ENCODE peak calls at places on chromosomes 12 and 14, in nine cellular contexts. One of them, this sample, is unnamed.

GRCh38 chr14:71321556-71322315 is 414.5 kb downstream of the PCNX1 start:
- DNase-seq in mucosa of descending colon: no peak
- DNase-seq in transverse colon: no peak
- DNase-seq in ascending aorta: no peak
- DNase-seq in fibroblast of lung: peak; percentile 45
- DNase-seq in kidney epithelial cell: peak; percentile 44
- DNase-seq in kidney: no peak
- DNase-seq in psoas muscle: no peak
- DNase-seq in endothelial cell of umbilical vein: peak; percentile 62
- DNase-seq in this sample: peak; percentile 92

GRCh38 chr12:124566181-124567034 is 1.0 kb downstream of the NCOR2 start:
- DNase-seq in mucosa of descending colon: peak; percentile 91
- DNase-seq in transverse colon: peak; percentile 89
- DNase-seq in ascending aorta: peak; percentile 63
- DNase-seq in fibroblast of lung: peak; percentile 64
- DNase-seq in kidney epithelial cell: no peak
- DNase-seq in kidney: peak; percentile 96
- DNase-seq in psoas muscle: peak; percentile 86
- DNase-seq in endothelial cell of umbilical vein: peak; percentile 76
- DNase-seq in this sample: peak; percentile 55

GRCh38 chr12:3515506-3515905 is 24.5 kb downstream of the PRMT8 start:
- DNase-seq in mucosa of descending colon: no peak
- DNase-seq in transverse colon: no peak
- DNase-seq in ascending aorta: no peak
- DNase-seq in fibroblast of lung: no peak
- DNase-seq in kidney epithelial cell: no peak
- DNase-seq in kidney: no peak
- DNase-seq in psoas muscle: no peak
- DNase-seq in endothelial cell of umbilical vein: no peak
- DNase-seq in this sample: no peak

GRCh38 chr14:28264306-28264705 is 502.3 kb upstream of the FOXG1 start:
- DNase-seq in mucosa of descending colon: no peak
- DNase-seq in transverse colon: no peak
- DNase-seq in ascending aorta: no peak
- DNase-seq in fibroblast of lung: no peak
- DNase-seq in kidney epithelial cell: no peak
- DNase-seq in kidney: no peak
- DNase-seq in psoas muscle: no peak
- DNase-seq in endothelial cell of umbilical vein: no peak
- DNase-seq in this sample: no peak

GRCh38 chr12:107091381-107091780 is 2.0 kb downstream of the CRY1 start:
- DNase-seq in mucosa of descending colon: no peak
- DNase-seq in transverse colon: no peak
- DNase-seq in ascending aorta: no peak
- DNase-seq in fibroblast of lung: peak; percentile 76
- DNase-seq in kidney epithelial cell: no peak
- DNase-seq in kidney: no peak
- DNase-seq in psoas muscle: no peak
- DNase-seq in endothelial cell of umbilical vein: peak; percentile 67
- DNase-seq in this sample: peak; percentile 77

GRCh38 chr12:15796493-15797141 is 7.4 kb upstream of the EPS8 start:
- DNase-seq in mucosa of descending colon: no peak
- DNase-seq in transverse colon: no peak
- DNase-seq in ascending aorta: no peak
- DNase-seq in fibroblast of lung: no peak
- DNase-seq in kidney epithelial cell: no peak
- DNase-seq in kidney: peak; percentile 44
- DNase-seq in psoas muscle: no peak
- DNase-seq in endothelial cell of umbilical vein: peak; percentile 27
- DNase-seq in this sample: peak; percentile 79

GRCh38 chr12:1920971-1921370 is 2.5 kb upstream of the CACNA2D4 start:
- DNase-seq in mucosa of descending colon: no peak
- DNase-seq in transverse colon: no peak
- DNase-seq in ascending aorta: no peak
- DNase-seq in fibroblast of lung: no peak
- DNase-seq in kidney epithelial cell: no peak
- DNase-seq in kidney: no peak
- DNase-seq in psoas muscle: no peak
- DNase-seq in endothelial cell of umbilical vein: no peak
- DNase-seq in this sample: no peak

GRCh38 chr12:88897723-88898122 is 317.5 kb upstream of the KITLG start:
- DNase-seq in mucosa of descending colon: no peak
- DNase-seq in transverse colon: no peak
- DNase-seq in ascending aorta: no peak
- DNase-seq in fibroblast of lung: peak; percentile 31
- DNase-seq in kidney epithelial cell: peak; percentile 21
- DNase-seq in kidney: no peak
- DNase-seq in psoas muscle: no peak
- DNase-seq in endothelial cell of umbilical vein: peak; percentile 95
- DNase-seq in this sample: peak; percentile 38

GRCh38 chr12:82817368-82817767 is 130.7 kb downstream of the TMTC2 start:
- DNase-seq in mucosa of descending colon: no peak
- DNase-seq in transverse colon: no peak
- DNase-seq in ascending aorta: no peak
- DNase-seq in fibroblast of lung: no peak
- DNase-seq in kidney epithelial cell: no peak
- DNase-seq in kidney: no peak
- DNase-seq in psoas muscle: no peak
- DNase-seq in endothelial cell of umbilical vein: peak; percentile 35
- DNase-seq in this sample: peak; percentile 44

GRCh38 chr14:60650382-60650961 is 1.2 kb upstream of the SIX1 start:
- DNase-seq in mucosa of descending colon: no peak
- DNase-seq in transverse colon: no peak
- DNase-seq in ascending aorta: no peak
- DNase-seq in fibroblast of lung: peak; percentile 47
- DNase-seq in kidney epithelial cell: no peak
- DNase-seq in kidney: no peak
- DNase-seq in psoas muscle: no peak
- DNase-seq in endothelial cell of umbilical vein: no peak
- DNase-seq in this sample: peak; percentile 22

GRCh38 chr14:85437143-85437542 is 92.8 kb upstream of the FLRT2 start:
- DNase-seq in mucosa of descending colon: no peak
- DNase-seq in transverse colon: no peak
- DNase-seq in ascending aorta: no peak
- DNase-seq in fibroblast of lung: no peak
- DNase-seq in kidney epithelial cell: peak; percentile 86
- DNase-seq in kidney: no peak
- DNase-seq in psoas muscle: no peak
- DNase-seq in endothelial cell of umbilical vein: peak; percentile 54
- DNase-seq in this sample: peak; percentile 99

GRCh38 chr12:103312742-103313354 is 182.9 kb downstream of the C12orf42 start:
- DNase-seq in mucosa of descending colon: no peak
- DNase-seq in transverse colon: no peak
- DNase-seq in ascending aorta: no peak
- DNase-seq in fibroblast of lung: no peak
- DNase-seq in kidney epithelial cell: no peak
- DNase-seq in kidney: no peak
- DNase-seq in psoas muscle: no peak
- DNase-seq in endothelial cell of umbilical vein: no peak
- DNase-seq in this sample: no peak

GRCh38 chr12:103310871-103311270 is 184.9 kb downstream of the C12orf42 start:
- DNase-seq in mucosa of descending colon: no peak
- DNase-seq in transverse colon: no peak
- DNase-seq in ascending aorta: no peak
- DNase-seq in fibroblast of lung: no peak
- DNase-seq in kidney epithelial cell: no peak
- DNase-seq in kidney: no peak
- DNase-seq in psoas muscle: no peak
- DNase-seq in endothelial cell of umbilical vein: no peak
- DNase-seq in this sample: no peak

GRCh38 chr12:103313894-103314293 is 181.9 kb downstream of the C12orf42 start:
- DNase-seq in mucosa of descending colon: no peak
- DNase-seq in transverse colon: no peak
- DNase-seq in ascending aorta: no peak
- DNase-seq in fibroblast of lung: no peak
- DNase-seq in kidney epithelial cell: no peak
- DNase-seq in kidney: no peak
- DNase-seq in psoas muscle: no peak
- DNase-seq in endothelial cell of umbilical vein: no peak
- DNase-seq in this sample: no peak

DNA sequence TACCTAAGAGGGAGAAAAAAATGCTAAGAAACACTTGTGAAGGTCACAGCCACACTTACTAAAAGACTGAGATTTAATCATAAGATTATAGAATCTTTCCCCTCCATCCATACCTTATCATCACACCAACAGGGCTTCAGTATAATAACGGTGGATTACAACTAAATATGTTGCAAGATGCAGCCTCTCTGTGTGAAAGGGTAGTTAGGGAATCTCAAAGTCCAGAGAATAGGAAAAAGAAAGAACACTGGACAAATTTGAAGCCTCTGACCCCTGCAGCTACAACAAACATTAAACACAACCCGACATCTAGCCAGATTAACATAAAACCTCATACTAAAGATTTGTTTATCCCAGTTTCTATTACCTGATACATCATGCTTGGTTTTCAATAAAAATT is 181.0 kb downstream of the C12orf42 start:
- DNase-seq in mucosa of descending colon: no peak
- DNase-seq in transverse colon: no peak
- DNase-seq in ascending aorta: no peak
- DNase-seq in fibroblast of lung: no peak
- DNase-seq in kidney epithelial cell: no peak
- DNase-seq in kidney: no peak
- DNase-seq in psoas muscle: no peak
- DNase-seq in endothelial cell of umbilical vein: no peak
- DNase-seq in this sample: no peak
- H3K4me3 ChIP-seq in mucosa of descending colon: no peak overlapping the region
- H3K4me3 ChIP-seq in transverse colon: no peak overlapping the region
- H3K4me3 ChIP-seq in ascending aorta: no peak overlapping the region
- H3K4me3 ChIP-seq in fibroblast of lung: no peak overlapping the region
- H3K4me3 ChIP-seq in kidney epithelial cell: no peak overlapping the region
- H3K4me3 ChIP-seq in kidney: no peak overlapping the region
- H3K4me3 ChIP-seq in psoas muscle: no peak overlapping the region
- H3K4me3 ChIP-seq in endothelial cell of umbilical vein: no peak overlapping the region
- H3K4me3 ChIP-seq in this sample: no peak overlapping the region

GRCh38 chr12:19183121-19183838 is 53.7 kb downstream of the PLEKHA5 start:
- DNase-seq in mucosa of descending colon: no peak
- DNase-seq in transverse colon: no peak
- DNase-seq in ascending aorta: no peak
- DNase-seq in fibroblast of lung: peak; percentile 55
- DNase-seq in kidney epithelial cell: no peak
- DNase-seq in kidney: no peak
- DNase-seq in psoas muscle: no peak
- DNase-seq in endothelial cell of umbilical vein: no peak
- DNase-seq in this sample: no peak
- TF ChIP-seq CTCF in mucosa of descending colon: no peak
- TF ChIP-seq CTCF in transverse colon: peak; percentile 8
- TF ChIP-seq CTCF in ascending aorta: no peak
- TF ChIP-seq CTCF in fibroblast of lung: peak; percentile 55
- TF ChIP-seq CTCF in kidney epithelial cell: peak; percentile 15
- TF ChIP-seq CTCF in kidney: peak; percentile 15
- TF ChIP-seq CTCF in psoas muscle: no peak
- TF ChIP-seq CTCF in endothelial cell of umbilical vein: no peak
- TF ChIP-seq CTCF in this sample: no peak

DNA sequence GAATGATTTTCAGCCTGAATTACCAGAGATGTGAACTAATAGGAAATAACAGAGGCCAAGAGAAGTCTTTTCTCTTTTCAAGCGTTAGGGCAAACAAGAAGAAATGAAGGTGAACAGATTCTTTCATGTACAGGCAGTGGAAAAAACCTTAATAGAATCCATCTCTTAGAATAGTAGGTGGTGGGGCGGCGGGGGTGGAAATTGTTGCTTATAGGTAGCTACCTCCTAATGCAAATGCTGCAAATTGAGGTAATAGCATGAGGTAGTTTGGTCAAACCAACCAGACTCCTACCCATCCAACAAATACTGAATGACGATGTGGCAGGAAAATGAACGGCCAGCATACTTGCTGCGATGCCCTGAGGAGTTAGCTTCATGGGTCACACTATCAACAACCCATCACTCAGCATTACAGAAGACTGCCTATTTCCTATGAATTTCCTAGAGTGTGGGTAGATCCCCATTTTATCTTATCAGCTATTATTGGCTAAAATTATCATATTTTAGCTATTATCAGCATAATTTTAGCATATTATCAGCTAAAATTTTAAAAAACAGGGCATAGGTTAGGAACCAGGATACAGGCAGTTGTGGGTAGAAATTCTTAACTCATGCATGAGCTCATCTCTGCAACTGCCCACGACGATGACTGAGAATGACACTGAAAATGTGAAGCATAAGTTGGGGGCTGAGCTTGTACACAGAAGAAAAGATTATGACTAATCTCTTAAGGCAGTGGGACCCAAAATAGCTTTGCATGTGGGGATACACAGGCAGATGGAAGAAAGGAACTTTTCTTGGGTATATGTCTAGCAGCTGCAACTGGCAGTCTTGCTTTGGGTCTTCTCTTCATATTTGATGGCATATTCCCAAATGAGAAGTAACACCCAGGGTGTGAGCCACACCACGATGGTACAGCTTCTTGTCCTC is 68.7 kb downstream of the NIN start:
- DNase-seq in mucosa of descending colon: no peak
- DNase-seq in transverse colon: no peak
- DNase-seq in ascending aorta: no peak
- DNase-seq in fibroblast of lung: peak; percentile 60
- DNase-seq in kidney epithelial cell: no peak
- DNase-seq in kidney: no peak
- DNase-seq in psoas muscle: no peak
- DNase-seq in endothelial cell of umbilical vein: no peak
- DNase-seq in this sample: peak; percentile 75
- H3K36me3 ChIP-seq in mucosa of descending colon: no peaks in the 10 kb centered on the region
- H3K36me3 ChIP-seq in transverse colon: peaks cover 28% of the 10 kb centered on the region
- H3K36me3 ChIP-seq in ascending aorta: peaks cover 42% of the 10 kb centered on the region
- H3K36me3 ChIP-seq in fibroblast of lung: peaks cover 17% of the 10 kb centered on the region
- H3K36me3 ChIP-seq in kidney epithelial cell: peaks cover 3% of the 10 kb centered on the region
- H3K36me3 ChIP-seq in kidney: peaks cover 19% of the 10 kb centered on the region
- H3K36me3 ChIP-seq in psoas muscle: peaks cover 99% of the 10 kb centered on the region
- H3K36me3 ChIP-seq in endothelial cell of umbilical vein: peaks cover 25% of the 10 kb centered on the region
- H3K36me3 ChIP-seq in this sample: peaks cover 15% of the 10 kb centered on the region

DNA sequence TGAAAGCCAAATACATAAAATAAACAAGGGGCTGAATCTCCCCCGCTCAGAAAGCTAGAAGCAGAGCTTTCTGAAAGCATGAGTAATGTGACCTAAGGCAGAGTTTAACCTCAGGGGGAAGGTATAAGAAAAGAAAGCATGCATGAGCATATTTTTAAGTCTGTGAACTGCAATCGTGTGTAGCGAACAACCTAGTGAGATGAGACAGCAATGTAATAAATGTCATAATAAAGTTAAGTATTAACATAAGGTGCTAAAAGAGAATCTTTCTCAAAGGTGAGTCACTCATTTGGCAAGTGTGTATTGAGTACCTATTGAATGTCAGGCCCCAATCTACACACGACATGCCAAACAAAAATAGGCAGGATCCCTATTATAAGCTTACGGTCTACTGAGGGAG is 14.2 kb upstream of the WDR20 start:
- DNase-seq in mucosa of descending colon: no peak
- DNase-seq in transverse colon: no peak
- DNase-seq in ascending aorta: no peak
- DNase-seq in fibroblast of lung: no peak
- DNase-seq in kidney epithelial cell: peak; percentile 73
- DNase-seq in kidney: no peak
- DNase-seq in psoas muscle: no peak
- DNase-seq in endothelial cell of umbilical vein: peak; percentile 6
- DNase-seq in this sample: peak; percentile 75
- H3K4me3 ChIP-seq in mucosa of descending colon: no peak overlapping the region
- H3K4me3 ChIP-seq in transverse colon: no peak overlapping the region
- H3K4me3 ChIP-seq in ascending aorta: no peak overlapping the region
- H3K4me3 ChIP-seq in fibroblast of lung: no peak overlapping the region
- H3K4me3 ChIP-seq in kidney epithelial cell: no peak overlapping the region
- H3K4me3 ChIP-seq in kidney: no peak overlapping the region
- H3K4me3 ChIP-seq in psoas muscle: no peak overlapping the region
- H3K4me3 ChIP-seq in endothelial cell of umbilical vein: no peak overlapping the region
- H3K4me3 ChIP-seq in this sample: no peak overlapping the region

This sample was measured in bronchial epithelial cell.